ENCODE peak calls at places on chromosome 10, in ten cellular contexts. N is cardiac fibroblast, K is lower lobe of right lung, U is endothelial cell, P is kidney, W is bronchial epithelial cell, F is ovary, B is CD14-positive monocyte, Z is keratinocyte, J is GM13977. I is an unnamed sample.

GRCh38 chr10:74021248-74022055 is 23.5 kb downstream of the VCL start:
- DNase-seq in N (peak), K (no peak), U (no peak), P (no peak), W (peak), F (no peak), B (no peak), Z (no peak), J (no peak), I (no peak)

GRCh38 chr10:299969-300368 is 164.7 kb downstream of the ZMYND11 start:
- DNase-seq in N (no peak), K (no peak), U (no peak), P (no peak), W (no peak), F (no peak), B (no peak), Z (no peak), J (no peak), I (no peak)

GRCh38 chr10:106540606-106541005 is 623.9 kb downstream of the SORCS1 start:
- DNase-seq in N (peak), K (no peak), U (no peak), P (no peak), W (peak), F (no peak), B (no peak), Z (no peak), J (no peak), I (no peak)

GRCh38 chr10:47063858-47064257 is 152.6 kb downstream of the PTPN20 start:
- DNase-seq in N (no peak), K (no peak), U (no peak), P (no peak), W (no peak), F (no peak), B (no peak), Z (no peak), J (no peak), I (no peak)

GRCh38 chr10:71527135-71527534 is 130.4 kb downstream of the CDH23 start:
- DNase-seq in N (no peak), K (no peak), U (no peak), P (peak), W (no peak), F (peak), B (no peak), Z (no peak), J (no peak), I (no peak)

GRCh38 chr10:88090568-88091214 is 227.3 kb downstream of the PTEN start:
- DNase-seq in N (no peak), K (no peak), U (no peak), P (no peak), W (no peak), F (no peak), B (no peak), Z (no peak), J (peak), I (peak)

GRCh38 chr10:2972810-2973209 is 94.5 kb upstream of the PFKP start:
- DNase-seq in N (no peak), K (no peak), U (no peak), P (no peak), W (no peak), F (no peak), B (no peak), Z (no peak), J (no peak), I (no peak)

GRCh38 chr10:25425776-25426175 is 251.0 kb downstream of the GPR158 start:
- DNase-seq in N (no peak), K (no peak), U (no peak), P (no peak), W (no peak), F (no peak), B (no peak), Z (no peak), J (no peak), I (no peak)

GRCh38 chr10:127579640-127580039 is 30.5 kb downstream of the NPS start:
- DNase-seq in N (no peak), K (no peak), U (no peak), P (no peak), W (no peak), F (no peak), B (no peak), Z (no peak), J (no peak), I (no peak)

GRCh38 chr10:62491597-62491996 is 117.4 kb downstream of the ZNF365 start:
- DNase-seq in N (peak), K (no peak), U (no peak), P (no peak), W (peak), F (no peak), B (no peak), Z (no peak), J (no peak), I (no peak)

GRCh38 chr10:103548581-103549348 is 55.3 kb downstream of the NEURL1 start:
- DNase-seq in N (no peak), K (no peak), U (no peak), P (no peak), W (no peak), F (no peak), B (no peak), Z (no peak), J (no peak), I (no peak)

GRCh38 chr10:17548162-17548561 is 69.0 kb downstream of the HACD1 start:
- DNase-seq in N (peak), K (no peak), U (no peak), P (no peak), W (no peak), F (no peak), B (no peak), Z (no peak), J (no peak), I (no peak)

GRCh38 chr10:48614481-48615383 is 9.9 kb upstream of the ARHGAP22 start:
- DNase-seq in N (peak), K (no peak), U (no peak), P (no peak), W (peak), F (no peak), B (no peak), Z (no peak), J (no peak), I (no peak)

GRCh38 chr10:71933651-71934050 is 30.5 kb upstream of the CHST3 start:
- DNase-seq in N (no peak), K (no peak), U (no peak), P (no peak), W (no peak), F (no peak), B (no peak), Z (no peak), J (peak), I (peak)

GRCh38 chr10:4279649-4280048 is 494.6 kb upstream of the KLF6 start:
- DNase-seq in N (no peak), K (no peak), U (no peak), P (no peak), W (no peak), F (no peak), B (no peak), Z (no peak), J (no peak), I (no peak)

GRCh38 chr10:33804534-33804933 is 470.1 kb upstream of the NRP1 start:
- DNase-seq in N (no peak), K (no peak), U (no peak), P (no peak), W (no peak), F (peak), B (no peak), Z (no peak), J (no peak), I (no peak)

GRCh38 chr10:69876286-69876685 is 74.6 kb downstream of the COL13A1 start:
- DNase-seq in N (no peak), K (no peak), U (no peak), P (peak), W (no peak), F (no peak), B (no peak), Z (no peak), J (no peak), I (no peak)

GRCh38 chr10:34305189-34305588 is 509.9 kb downstream of the PARD3 start:
- DNase-seq in N (no peak), K (peak), U (peak), P (no peak), W (peak), F (no peak), B (no peak), Z (no peak), J (peak), I (peak)

GRCh38 chr10:30432631-30433285 is 1.2 kb upstream of the MAP3K8 start:
- DNase-seq in N (no peak), K (peak), U (no peak), P (peak), W (peak), F (peak), B (no peak), Z (no peak), J (peak), I (peak)

GRCh38 chr10:7596356-7596755 is 70.4 kb downstream of the ITIH5 start:
- DNase-seq in N (no peak), K (no peak), U (no peak), P (no peak), W (no peak), F (no peak), B (no peak), Z (no peak), J (no peak), I (no peak)

GRCh38 chr10:124605001-124605370 is 139.2 kb downstream of the FAM53B start:
- DNase-seq in N (no peak), K (no peak), U (no peak), P (no peak), W (no peak), F (no peak), B (no peak), Z (no peak), J (no peak), I (no peak)

GRCh38 chr10:29841724-29842649 is 207.2 kb upstream of the SVIL start:
- DNase-seq in N (no peak), K (peak), U (peak), P (no peak), W (peak), F (no peak), B (no peak), Z (no peak), J (no peak), I (no peak)

GRCh38 chr10:26430641-26431163 is 7.4 kb upstream of the APBB1IP start:
- DNase-seq in N (no peak), K (no peak), U (no peak), P (no peak), W (no peak), F (no peak), B (peak), Z (no peak), J (peak), I (peak)

GRCh38 chr10:128624656-128625530 is 498.7 kb upstream of the MKI67 start:
- DNase-seq in N (no peak), K (no peak), U (no peak), P (no peak), W (no peak), F (no peak), B (no peak), Z (no peak), J (no peak), I (no peak)

GRCh38 chr10:48463318-48464003 is 141.4 kb downstream of the ARHGAP22 start:
- DNase-seq in N (no peak), K (no peak), U (no peak), P (peak), W (no peak), F (no peak), B (peak), Z (no peak), J (no peak), I (no peak)

GRCh38 chr10:49518982-49519578 is 19.8 kb downstream of the ERCC6 start:
- DNase-seq in N (peak), K (no peak), U (peak), P (no peak), W (peak), F (no peak), B (no peak), Z (no peak), J (peak), I (peak)

GRCh38 chr10:50740351-50740688 is 584 bp downstream of the ASAH2B start:
- DNase-seq in N (peak), K (no peak), U (no peak), P (no peak), W (peak), F (no peak), B (no peak), Z (no peak), J (no peak), I (peak)

GRCh38 chr10:110317866-110318850 is 13.4 kb upstream of the SMNDC1 start:
- DNase-seq in N (no peak), K (no peak), U (no peak), P (no peak), W (no peak), F (no peak), B (no peak), Z (no peak), J (no peak), I (peak)

GRCh38 chr10:32132357-32132756 is 76.1 kb upstream of the KIF5B start:
- DNase-seq in N (no peak), K (no peak), U (no peak), P (no peak), W (no peak), F (no peak), B (no peak), Z (no peak), J (no peak), I (no peak)
- TF ChIP-seq CTCF in N (no peak), K (no peak), U (no peak), P (no peak), W (no peak), F (no peak), B (no peak), Z (no peak), J (no peak), I (no peak)

GRCh38 chr10:54402576-54402975 is 398.5 kb downstream of the PCDH15 start:
- DNase-seq in N (peak), K (no peak), U (peak), P (no peak), W (peak), F (no peak), B (no peak), Z (no peak), J (no peak), I (no peak)
- TF ChIP-seq CTCF in N (no peak), K (peak), U (peak), P (peak), W (peak), F (no peak), B (no peak), Z (peak), J (peak), I (peak)

GRCh38 chr10:132022241-132022640 is 40.5 kb upstream of the BNIP3 start:
- DNase-seq in N (no peak), K (no peak), U (no peak), P (peak), W (no peak), F (no peak), B (no peak), Z (no peak), J (no peak), I (peak)

GRCh38 chr10:132021046-132021445 is 39.3 kb upstream of the BNIP3 start:
- DNase-seq in N (no peak), K (no peak), U (no peak), P (peak), W (no peak), F (no peak), B (no peak), Z (no peak), J (no peak), I (peak)

GRCh38 chr10:132021504-132022143 is 39.9 kb upstream of the BNIP3 start:
- DNase-seq in N (no peak), K (no peak), U (no peak), P (peak), W (no peak), F (no peak), B (no peak), Z (no peak), J (no peak), I (peak)

GRCh38 chr10:132020456-132020855 is 38.7 kb upstream of the BNIP3 start:
- DNase-seq in N (no peak), K (no peak), U (no peak), P (peak), W (no peak), F (no peak), B (no peak), Z (no peak), J (no peak), I (peak)

DNA sequence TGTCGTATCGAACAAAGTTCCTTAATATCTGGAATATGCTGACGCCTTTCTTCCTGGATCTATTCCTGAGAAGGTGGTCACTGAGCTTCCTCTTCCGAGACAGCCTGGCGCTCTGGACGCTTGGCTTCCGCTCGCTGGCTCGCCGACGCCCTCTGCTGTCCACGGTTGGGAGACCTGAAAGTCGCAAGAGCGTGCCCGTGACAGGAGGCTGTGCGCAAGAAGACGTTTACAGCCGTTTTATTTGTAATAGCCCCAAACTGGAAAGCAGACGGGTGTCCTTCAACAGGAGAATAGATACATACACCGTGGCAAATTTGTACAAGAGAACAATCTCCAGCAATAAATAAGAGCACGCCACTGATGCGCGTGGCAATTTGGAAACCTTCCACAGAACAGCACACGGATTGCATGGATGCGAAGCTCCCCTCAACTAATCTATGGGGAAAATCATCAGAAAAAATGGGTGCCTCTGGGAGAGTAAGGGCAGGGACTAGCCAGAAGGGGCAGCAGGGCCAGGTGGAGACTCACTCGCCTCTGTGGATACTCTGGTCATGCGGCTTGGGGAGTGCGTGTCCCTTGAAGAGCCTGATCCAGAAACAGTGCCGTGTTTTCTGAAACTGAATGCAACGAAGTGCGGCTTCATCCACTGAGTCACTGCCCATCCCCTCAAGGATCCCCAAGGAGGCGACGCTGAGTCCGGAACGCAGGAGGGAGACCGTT is 41.5 kb upstream of the BNIP3 start:
- DNase-seq in N (peak), K (peak), U (peak), P (peak), W (peak), F (peak), B (peak), Z (peak), J (peak), I (peak)
- TF ChIP-seq CTCF in N (peak), K (peak), U (peak), P (peak), W (peak), F (peak), B (peak), Z (peak), J (peak), I (peak)

GRCh38 chr10:86363833-86364511 is 2.6 kb downstream of the GRID1 start:
- DNase-seq in N (no peak), K (no peak), U (no peak), P (peak), W (no peak), F (no peak), B (peak), Z (no peak), J (no peak), I (no peak)
- TF ChIP-seq CTCF in N (no peak), K (no peak), U (no peak), P (no peak), W (no peak), F (no peak), B (no peak), Z (no peak), J (no peak), I (no peak)

DNA sequence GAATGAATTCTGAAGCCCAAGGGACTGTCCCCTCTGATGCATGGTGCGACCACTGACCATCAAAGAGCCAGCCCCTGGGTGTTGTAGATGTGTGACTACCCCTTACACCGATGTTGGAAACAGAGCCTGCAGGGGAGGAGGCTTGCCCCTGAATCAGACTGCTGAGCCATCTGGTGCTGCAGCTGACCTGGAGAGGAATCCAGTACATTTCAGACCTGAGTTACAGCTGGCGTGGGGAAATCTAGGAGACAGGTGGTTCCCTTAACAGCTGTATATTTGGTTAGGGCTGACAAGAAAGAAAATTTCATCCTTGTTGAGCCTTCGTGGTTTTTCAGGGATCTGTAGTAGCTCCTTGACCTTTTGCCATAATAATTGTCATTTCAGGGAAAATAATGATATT is 195.5 kb downstream of the CELF2 start:
- DNase-seq in N (no peak), K (no peak), U (no peak), P (no peak), W (no peak), F (no peak), B (no peak), Z (no peak), J (no peak), I (no peak)
- TF ChIP-seq CTCF in N (no peak), K (no peak), U (no peak), P (no peak), W (no peak), F (no peak), B (no peak), Z (no peak), J (no peak), I (no peak)

GRCh38 chr10:20743935-20744334 is 153.2 kb downstream of the NEBL start:
- DNase-seq in N (no peak), K (no peak), U (no peak), P (no peak), W (no peak), F (no peak), B (no peak), Z (no peak), J (no peak), I (no peak)

GRCh38 chr10:20746856-20747255 is 150.3 kb downstream of the NEBL start:
- DNase-seq in N (no peak), K (no peak), U (no peak), P (no peak), W (no peak), F (no peak), B (no peak), Z (no peak), J (no peak), I (no peak)

GRCh38 chr10:20747782-20748181 is 149.3 kb downstream of the NEBL start:
- DNase-seq in N (no peak), K (no peak), U (no peak), P (no peak), W (no peak), F (no peak), B (no peak), Z (no peak), J (no peak), I (no peak)

GRCh38 chr10:20744851-20745250 is 152.3 kb downstream of the NEBL start:
- DNase-seq in N (no peak), K (no peak), U (no peak), P (no peak), W (no peak), F (no peak), B (no peak), Z (no peak), J (no peak), I (no peak)

DNA sequence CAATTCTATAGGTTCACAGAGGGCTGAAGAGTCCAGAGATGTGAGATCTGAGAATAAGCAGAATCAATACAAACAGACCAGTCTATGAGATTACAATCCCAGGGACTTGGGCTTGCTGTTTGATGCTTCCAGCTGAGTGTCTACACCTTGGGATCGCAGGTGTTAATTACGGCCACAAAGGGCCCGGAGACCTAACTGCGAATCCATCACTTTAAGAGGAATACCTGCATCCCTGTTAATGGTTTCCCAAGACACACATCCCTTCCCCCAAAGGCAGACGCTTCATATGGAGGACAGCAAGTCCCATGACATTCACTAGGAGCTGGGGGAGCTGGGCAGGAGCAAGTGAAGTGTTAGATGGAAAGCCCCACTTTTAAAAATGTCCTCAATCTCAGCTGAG is 151.6 kb downstream of the NEBL start:
- DNase-seq in N (no peak), K (no peak), U (no peak), P (no peak), W (no peak), F (no peak), B (no peak), Z (no peak), J (no peak), I (no peak)
- TF ChIP-seq CTCF in N (no peak), K (no peak), U (no peak), P (no peak), W (no peak), F (no peak), B (no peak), Z (no peak), J (no peak), I (no peak)

GRCh38 chr10:89478739-89479116 is 56.7 kb downstream of the SLC16A12 start:
- DNase-seq in N (peak), K (no peak), U (no peak), P (no peak), W (peak), F (no peak), B (no peak), Z (no peak), J (no peak), I (no peak)

GRCh38 chr10:89478085-89478738 is 57.2 kb downstream of the SLC16A12 start:
- DNase-seq in N (peak), K (no peak), U (no peak), P (no peak), W (peak), F (no peak), B (no peak), Z (no peak), J (peak), I (peak)

GRCh38 chr10:89479255-89479654 is 56.1 kb downstream of the SLC16A12 start:
- DNase-seq in N (peak), K (no peak), U (no peak), P (no peak), W (no peak), F (no peak), B (no peak), Z (no peak), J (no peak), I (no peak)

GRCh38 chr10:89481662-89482061 is 53.7 kb downstream of the SLC16A12 start:
- DNase-seq in N (peak), K (no peak), U (no peak), P (no peak), W (peak), F (no peak), B (no peak), Z (no peak), J (no peak), I (no peak)

GRCh38 chr10:89480047-89480446 is 55.3 kb downstream of the SLC16A12 start:
- DNase-seq in N (peak), K (no peak), U (no peak), P (no peak), W (no peak), F (no peak), B (no peak), Z (no peak), J (no peak), I (no peak)
- TF ChIP-seq CTCF in N (no peak), K (no peak), U (no peak), P (no peak), W (no peak), F (no peak), B (no peak), Z (no peak), J (no peak), I (no peak)

I was measured in GM10248.